ENCODE peak calls at places on chromosomes 16 and 17, in nine cellular contexts. One of them, this sample, is unnamed.

GRCh38 chr17:82153745-82154375 is 55.8 kb upstream of the FASN start:
- DNase-seq in NCI-H510A treated with DMSO at 0.1 percent for 48 hours: peak
- DNase-seq in heart left ventricle: peak
- DNase-seq in fibroblast of the conjunctiva: peak
- DNase-seq in T-helper 1 cell: peak
- DNase-seq in GM19239: peak
- DNase-seq in hypothalamus: peak
- DNase-seq in prostate gland: peak
- DNase-seq in left lung: peak
- DNase-seq in this sample: peak

GRCh38 chr16:751152-752007 is 9.2 kb upstream of the MSLN start:
- DNase-seq in left lung: peak
- DNase-seq in fibroblast of the conjunctiva: no peak
- DNase-seq in GM19239: no peak
- DNase-seq in heart left ventricle: peak
- DNase-seq in prostate gland: no peak
- DNase-seq in T-helper 1 cell: no peak
- DNase-seq in NCI-H510A treated with DMSO at 0.1 percent for 48 hours: no peak
- DNase-seq in hypothalamus: no peak
- DNase-seq in this sample: no peak

GRCh38 chr17:50048146-50048720 is 7.7 kb upstream of the ITGA3 start:
- DNase-seq in hypothalamus: no peak
- DNase-seq in fibroblast of the conjunctiva: no peak
- DNase-seq in T-helper 1 cell: no peak
- DNase-seq in GM19239: no peak
- DNase-seq in NCI-H510A treated with DMSO at 0.1 percent for 48 hours: no peak
- DNase-seq in left lung: no peak
- DNase-seq in heart left ventricle: no peak
- DNase-seq in prostate gland: no peak
- DNase-seq in this sample: no peak

GRCh38 chr17:81365601-81366585 is 29.4 kb upstream of the BAHCC1 start:
- DNase-seq in heart left ventricle: no peak
- DNase-seq in NCI-H510A treated with DMSO at 0.1 percent for 48 hours: peak
- DNase-seq in GM19239: no peak
- DNase-seq in fibroblast of the conjunctiva: no peak
- DNase-seq in left lung: peak
- DNase-seq in prostate gland: peak
- DNase-seq in hypothalamus: no peak
- DNase-seq in T-helper 1 cell: no peak
- DNase-seq in this sample: no peak

GRCh38 chr17:20184977-20185619 is 175.9 kb downstream of the SPECC1 start:
- DNase-seq in GM19239: no peak
- DNase-seq in prostate gland: no peak
- DNase-seq in heart left ventricle: no peak
- DNase-seq in T-helper 1 cell: no peak
- DNase-seq in left lung: no peak
- DNase-seq in hypothalamus: no peak
- DNase-seq in NCI-H510A treated with DMSO at 0.1 percent for 48 hours: no peak
- DNase-seq in fibroblast of the conjunctiva: no peak
- DNase-seq in this sample: no peak

GRCh38 chr17:47687328-47687690 is 6.7 kb upstream of the TBKBP1 start:
- DNase-seq in GM19239: no peak
- DNase-seq in NCI-H510A treated with DMSO at 0.1 percent for 48 hours: no peak
- DNase-seq in heart left ventricle: no peak
- DNase-seq in T-helper 1 cell: no peak
- DNase-seq in left lung: no peak
- DNase-seq in prostate gland: no peak
- DNase-seq in fibroblast of the conjunctiva: no peak
- DNase-seq in hypothalamus: no peak
- DNase-seq in this sample: no peak

GRCh38 chr17:80855968-80856862 is 135.4 kb upstream of the CHMP6 start:
- DNase-seq in hypothalamus: no peak
- DNase-seq in heart left ventricle: no peak
- DNase-seq in NCI-H510A treated with DMSO at 0.1 percent for 48 hours: no peak
- DNase-seq in left lung: peak
- DNase-seq in T-helper 1 cell: no peak
- DNase-seq in GM19239: peak
- DNase-seq in fibroblast of the conjunctiva: peak
- DNase-seq in prostate gland: no peak
- DNase-seq in this sample: peak

GRCh38 chr17:63610854-63611253 is 10.2 kb downstream of the TACO1 start:
- DNase-seq in GM19239: no peak
- DNase-seq in prostate gland: no peak
- DNase-seq in NCI-H510A treated with DMSO at 0.1 percent for 48 hours: no peak
- DNase-seq in left lung: no peak
- DNase-seq in T-helper 1 cell: no peak
- DNase-seq in heart left ventricle: no peak
- DNase-seq in hypothalamus: no peak
- DNase-seq in fibroblast of the conjunctiva: no peak
- DNase-seq in this sample: no peak

This sample was measured in heart right ventricle.